ENCODE peak calls at places on chromosomes 1 and 21, in ten cellular contexts. J, A, I, W, S, N, Q, R, B and X are unnamed samples.

GRCh38 chr21:34946385-34947121 is 102.5 kb downstream of the RUNX1 start:
- DNase-seq in J (no peak), A (no peak), I (no peak), W (no peak), S (no peak), N (no peak), Q (no peak), R (no peak), B (no peak), X (no peak)

GRCh38 chr1:212589434-212589833 is 19.1 kb upstream of the ATF3 start:
- DNase-seq in J (no peak), A (no peak), I (no peak), W (no peak), S (no peak), N (no peak), Q (no peak), R (no peak), B (no peak), X (no peak)

GRCh38 chr1:97252076-97252475 is 530.5 kb downstream of the PTBP2 start:
- DNase-seq in J (no peak), A (no peak), I (no peak), W (peak), S (no peak), N (peak), Q (no peak), R (no peak), B (no peak), X (no peak)

GRCh38 chr1:211340622-211341487 is 14.2 kb downstream of the TRAF5 start:
- DNase-seq in J (no peak), A (peak), I (no peak), W (no peak), S (no peak), N (no peak), Q (no peak), R (no peak), B (no peak), X (no peak)

GRCh38 chr1:198577444-198577843 is 37.0 kb upstream of the ATP6V1G3 start:
- DNase-seq in J (no peak), A (no peak), I (peak), W (peak), S (no peak), N (peak), Q (no peak), R (no peak), B (no peak), X (no peak)

GRCh38 chr1:15684468-15685283 is 556 bp downstream of the PLEKHM2 start:
- DNase-seq in J (peak), A (peak), I (no peak), W (no peak), S (no peak), N (no peak), Q (peak), R (peak), B (no peak), X (peak)

GRCh38 chr1:4270651-4271337 is 370.7 kb upstream of the C1orf174 start:
- DNase-seq in J (no peak), A (no peak), I (no peak), W (no peak), S (no peak), N (no peak), Q (no peak), R (no peak), B (no peak), X (no peak)

GRCh38 chr1:151908228-151908691 is 1.1 kb downstream of the THEM4 start:
- DNase-seq in J (no peak), A (no peak), I (no peak), W (no peak), S (no peak), N (no peak), Q (no peak), R (no peak), B (no peak), X (no peak)

GRCh38 chr21:27571706-27572105 is 604.8 kb upstream of the ADAMTS5 start:
- DNase-seq in J (no peak), A (no peak), I (peak), W (peak), S (no peak), N (peak), Q (no peak), R (no peak), B (no peak), X (no peak)

GRCh38 chr1:205477759-205478247 is 22.0 kb upstream of the BLACAT1 start:
- DNase-seq in J (peak), A (peak), I (peak), W (peak), S (peak), N (peak), Q (no peak), R (no peak), B (no peak), X (peak)

GRCh38 chr21:15967661-15968060 is 237.9 kb downstream of the USP25 start:
- DNase-seq in J (no peak), A (no peak), I (peak), W (no peak), S (no peak), N (no peak), Q (no peak), R (no peak), B (no peak), X (no peak)

GRCh38 chr1:183810172-183810571 is 5.3 kb downstream of the RGL1 start:
- DNase-seq in J (no peak), A (no peak), I (no peak), W (no peak), S (no peak), N (no peak), Q (no peak), R (no peak), B (no peak), X (no peak)

GRCh38 chr1:23548704-23549143 is 10.6 kb downstream of the ID3 start:
- DNase-seq in J (no peak), A (no peak), I (no peak), W (no peak), S (no peak), N (no peak), Q (no peak), R (no peak), B (no peak), X (no peak)

GRCh38 chr1:177937931-177938330 is 31.9 kb downstream of the SEC16B start:
- DNase-seq in J (no peak), A (no peak), I (no peak), W (peak), S (no peak), N (no peak), Q (no peak), R (no peak), B (no peak), X (no peak)

GRCh38 chr1:225426395-225427248 is 1.2 kb downstream of the LBR start:
- DNase-seq in J (no peak), A (peak), I (no peak), W (no peak), S (peak), N (no peak), Q (peak), R (no peak), B (no peak), X (peak)

GRCh38 chr1:67201891-67202290 is 35.6 kb downstream of the IL23R start:
- DNase-seq in J (no peak), A (no peak), I (no peak), W (no peak), S (no peak), N (no peak), Q (no peak), R (no peak), B (no peak), X (no peak)

GRCh38 chr1:232553809-232554208 is 76.1 kb downstream of the SIPA1L2 start:
- DNase-seq in J (no peak), A (no peak), I (no peak), W (no peak), S (no peak), N (no peak), Q (no peak), R (no peak), B (no peak), X (no peak)

GRCh38 chr1:53450225-53450624 is 9.0 kb upstream of the DMRTB1 start:
- DNase-seq in J (no peak), A (no peak), I (no peak), W (no peak), S (no peak), N (no peak), Q (no peak), R (no peak), B (no peak), X (peak)

GRCh38 chr1:202578565-202578964 is 131.7 kb downstream of the SYT2 start:
- DNase-seq in J (no peak), A (no peak), I (no peak), W (no peak), S (no peak), N (no peak), Q (no peak), R (no peak), B (no peak), X (no peak)

GRCh38 chr1:63073530-63074306 is 248.6 kb upstream of the FOXD3 start:
- DNase-seq in J (no peak), A (no peak), I (no peak), W (no peak), S (no peak), N (no peak), Q (no peak), R (no peak), B (peak), X (peak)

GRCh38 chr1:150626150-150626549 is 3.3 kb downstream of the ENSA start:
- DNase-seq in J (no peak), A (no peak), I (no peak), W (no peak), S (no peak), N (no peak), Q (peak), R (no peak), B (no peak), X (no peak)

GRCh38 chr21:43597052-43597451 is 62.2 kb downstream of the HSF2BP start:
- DNase-seq in J (no peak), A (no peak), I (peak), W (no peak), S (no peak), N (no peak), Q (no peak), R (no peak), B (no peak), X (no peak)

GRCh38 chr1:175002910-175003517 is 3.3 kb downstream of the CACYBP start:
- DNase-seq in J (no peak), A (no peak), I (no peak), W (no peak), S (no peak), N (no peak), Q (no peak), R (no peak), B (no peak), X (no peak)

GRCh38 chr1:164637461-164638375 is 78.7 kb downstream of the PBX1 start:
- DNase-seq in J (no peak), A (no peak), I (no peak), W (peak), S (peak), N (peak), Q (no peak), R (no peak), B (peak), X (peak)

GRCh38 chr21:26916799-26917198 is 50.1 kb downstream of the ADAMTS5 start:
- DNase-seq in J (no peak), A (no peak), I (no peak), W (no peak), S (no peak), N (no peak), Q (no peak), R (no peak), B (no peak), X (no peak)